ENCODE peak calls at places on chromosomes 11 and 22, in four cellular contexts. O is mammary epithelial cell, V is Calu3, A is NB4. E is an unnamed sample.

GRCh38 chr11:72358461-72359405 is 75.6 kb downstream of the CLPB start:
- DNase-seq in O (no peak), A (no peak), V (no peak), E (no peak)

GRCh38 chr11:75347781-75348613 is 3.5 kb downstream of the ARRB1 start:
- DNase-seq in V (no peak), A (no peak), O (no peak), E (no peak)

GRCh38 chr11:118082880-118083543 is 3.8 kb downstream of the SMIM35 start:
- DNase-seq in V (no peak), O (no peak), A (peak), E (peak)

GRCh38 chr22:30232716-30233218 is 13.8 kb downstream of the LIF start:
- DNase-seq in A (no peak), V (no peak), O (no peak), E (no peak)

GRCh38 chr22:25661067-25661466 is 80.9 kb upstream of the MYO18B start:
- DNase-seq in V (no peak), O (no peak), A (no peak), E (no peak)

GRCh38 chr11:66591175-66591574 is 1.7 kb downstream of the CCDC87 start:
- DNase-seq in V (no peak), A (no peak), O (no peak), E (no peak)

GRCh38 chr11:68677432-68677831 is 6.9 kb upstream of the GAL start:
- DNase-seq in O (peak), A (peak), V (peak), E (no peak)

GRCh38 chr11:117649656-117650055 is 147.4 kb downstream of the DSCAML1 start:
- DNase-seq in O (no peak), V (no peak), A (no peak), E (no peak)

GRCh38 chr22:43153916-43154315 is 2.6 kb downstream of the TSPO start:
- DNase-seq in V (no peak), O (no peak), A (peak), E (no peak)

GRCh38 chr22:45677060-45677459 is 5.4 kb downstream of the ATXN10 start:
- DNase-seq in A (no peak), O (no peak), V (no peak), E (no peak)

GRCh38 chr22:39994046-39994565 is 648 bp upstream of the FAM83F start:
- DNase-seq in A (no peak), O (no peak), V (no peak), E (no peak)

GRCh38 chr11:72684236-72684912 is 10.2 kb upstream of the PDE2A start:
- DNase-seq in A (peak), V (peak), O (peak), E (peak)

DNA sequence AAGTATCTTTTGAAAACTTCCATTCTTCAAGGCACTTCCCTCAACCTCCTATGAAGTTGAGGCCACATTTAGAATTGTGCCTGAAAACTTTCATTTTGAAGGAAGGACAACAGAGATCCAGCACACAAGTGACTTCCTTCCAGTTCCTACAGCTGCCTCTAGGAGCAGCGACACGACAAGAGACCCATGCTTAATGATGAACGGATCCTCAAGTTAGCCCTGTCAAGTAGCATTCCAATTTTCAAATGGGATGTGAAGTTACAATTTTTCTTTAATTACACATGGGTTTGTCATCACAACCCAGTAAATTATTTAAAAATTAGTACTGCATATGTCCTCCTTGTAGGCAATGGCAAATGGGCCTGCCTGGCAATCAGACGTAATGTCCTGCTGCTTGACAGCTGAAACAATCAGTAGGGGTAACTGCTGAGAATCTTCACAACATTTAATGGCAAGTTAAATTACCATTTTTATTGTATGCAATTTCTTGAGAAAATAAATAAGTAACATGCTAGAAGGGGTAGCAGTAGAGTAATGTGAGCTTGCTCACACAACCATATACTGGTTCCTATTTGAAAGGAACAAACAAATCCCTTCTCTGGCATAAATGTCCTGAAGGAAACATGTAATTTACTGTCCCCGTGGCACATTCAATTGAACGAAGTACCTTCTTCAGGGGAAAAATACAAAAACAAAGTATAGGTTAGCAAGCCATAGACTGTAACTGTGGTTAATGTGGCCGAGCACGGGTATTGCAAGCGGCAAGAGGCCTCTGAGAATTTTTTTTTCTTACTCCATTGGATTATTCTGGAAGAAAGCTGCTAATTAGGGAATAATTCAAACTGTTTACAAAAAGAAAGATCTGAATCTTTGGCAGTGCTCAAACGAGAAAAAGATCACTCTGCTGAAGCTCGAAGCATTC is 288.3 kb downstream of the CADM1 start:
- DNase-seq in O (no peak), A (peak), V (no peak), E (no peak)
- TF ChIP-seq CTCF in O (peak), A (peak), V (no peak), E (peak)

GRCh38 chr11:79461144-79461543 is 20.3 kb upstream of the TENM4 start:
- DNase-seq in A (peak), V (no peak), O (peak), E (no peak)
- TF ChIP-seq CTCF in A (peak), V (no peak), O (peak), E (peak)

GRCh38 chr11:12083380-12083779 is 27.0 kb upstream of the MICAL2 start:
- DNase-seq in O (no peak), A (peak), V (no peak), E (no peak)
- TF ChIP-seq CTCF in O (no peak), A (peak), V (no peak), E (peak)

DNA sequence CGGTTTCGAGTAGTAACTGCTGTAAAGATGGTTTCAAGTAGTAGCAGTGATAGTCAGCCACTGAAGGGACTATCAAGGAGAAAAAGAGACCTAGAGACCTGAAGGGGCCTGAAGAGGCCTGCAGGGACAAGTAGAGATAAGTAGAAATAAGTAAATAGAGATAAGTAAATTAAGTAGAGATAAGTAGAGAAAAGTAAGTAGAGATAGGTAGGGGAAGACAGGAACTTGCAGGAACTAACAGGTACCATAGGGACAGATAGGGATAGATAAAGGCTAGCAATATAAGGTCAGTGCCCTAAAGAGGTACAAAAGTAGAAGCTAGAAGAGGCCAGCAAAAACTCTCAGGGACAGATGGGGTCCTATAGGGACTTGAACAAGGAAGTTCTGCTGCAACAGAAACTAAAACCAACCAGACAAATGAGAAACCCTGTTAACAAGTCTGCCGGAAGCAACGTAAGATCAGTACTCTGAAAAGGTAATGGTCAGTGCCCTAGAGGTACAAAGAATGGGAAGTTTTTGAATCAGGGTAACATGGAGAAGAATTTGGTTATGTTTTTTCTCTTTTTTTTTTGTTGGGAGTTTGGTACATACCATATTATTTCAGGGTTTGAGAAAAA is 9.6 kb upstream of the SC5D start:
- DNase-seq in A (no peak), V (no peak), O (no peak), E (no peak)
- TF ChIP-seq CTCF in A (no peak), V (no peak), O (no peak), E (no peak)

GRCh38 chr11:71343828-71344400 is 91.5 kb upstream of the SHANK2 start:
- DNase-seq in V (no peak), O (no peak), A (no peak), E (no peak)
- TF ChIP-seq CTCF in V (no peak), O (no peak), A (no peak), E (peak)

GRCh38 chr11:95989216-95989615 is 65.3 kb upstream of the MTMR2 start:
- DNase-seq in A (no peak), V (no peak), O (no peak), E (no peak)

GRCh38 chr11:95989780-95990179 is 65.9 kb upstream of the MTMR2 start:
- DNase-seq in A (no peak), V (no peak), O (no peak), E (no peak)

GRCh38 chr11:95985174-95985808 is 61.4 kb upstream of the MTMR2 start:
- DNase-seq in O (peak), A (peak), V (no peak), E (no peak)

DNA sequence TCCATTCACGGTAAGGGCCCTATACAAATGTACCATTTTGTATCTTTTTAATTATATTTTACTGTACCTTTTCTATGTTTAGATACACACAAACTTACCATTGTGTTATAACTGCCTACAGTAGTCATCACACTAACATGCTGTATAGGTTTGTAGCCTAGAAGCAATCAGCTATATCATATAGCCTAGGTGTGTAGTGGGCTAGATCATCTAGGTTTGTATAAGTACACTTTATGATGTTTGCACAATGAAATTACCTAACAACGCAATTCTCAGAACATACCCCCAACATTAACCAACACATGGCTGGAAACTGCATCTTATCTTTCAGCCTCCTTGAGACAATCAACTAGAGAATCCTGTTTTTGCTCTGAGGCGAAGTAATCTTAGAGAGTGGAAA is 60.1 kb upstream of the MTMR2 start:
- DNase-seq in V (no peak), A (no peak), O (no peak), E (no peak)
- TF ChIP-seq CTCF in V (no peak), A (no peak), O (no peak), E (no peak)

DNA sequence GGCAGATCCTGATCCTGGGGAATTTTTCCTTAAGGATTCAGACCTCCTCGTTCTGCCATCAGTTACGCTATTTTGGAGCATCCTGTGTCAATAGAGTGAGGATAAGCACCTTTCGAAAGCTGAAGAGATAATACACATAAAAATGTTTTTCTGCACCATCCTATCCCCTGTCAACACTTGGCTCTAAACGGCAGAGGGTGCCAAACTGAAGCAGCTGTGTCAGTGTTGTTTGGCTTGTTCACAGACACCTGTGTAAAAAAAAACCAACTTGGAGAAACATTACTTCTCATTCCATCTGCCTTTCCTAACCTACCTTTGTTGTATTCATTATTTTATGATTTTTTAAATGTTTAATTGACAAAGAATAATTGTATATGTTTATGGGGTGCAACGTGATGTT is 417.0 kb upstream of the DDI1 start:
- DNase-seq in V (peak), A (no peak), O (peak), E (no peak)
- TF ChIP-seq CTCF in V (no peak), A (no peak), O (peak), E (no peak)

E was measured in neural crest cell.